ENCODE peak calls at places on chromosomes 13 and 19, in nine cellular contexts. A is NCI-H1436 treated with DMSO at 0.1 percent for 48 hours; H is stimulated activated naive B cell treated with anti-CD40 and anti-IgM and Interleukin-4, amounts not matched to agents 10 μg/mL and 1 μg/mL and 100 μg/mL, for 72 hours; B is fibroblast of the aortic adventitia; K is psoas muscle; N is naive thymus-derived CD8-positive, alpha-beta T cell; Z is activated T-cell treated with anti-CD3 and anti-CD28 coated beads, Interleukin-2, amount 50 U/mL, for 4 hours; S is stimulated activated CD4-positive, alpha-beta T cell treated with anti-CD3 and anti-CD28 coated beads, Interleukin-2, amount 100 ng/mL, for 48 hours; Y is stimulated activated effector memory CD8-positive, alpha-beta T cell treated with anti-CD3 and anti-CD28 coated beads, Interleukin-12 subunit alpha, Interleukin-12 subunit beta, amount 100 ng/mL, for 72 hours. J is an unnamed sample.

GRCh38 chr13:30148791-30149190 is 158.6 kb downstream of the KATNAL1 start:
- DNase-seq in A (no peak), H (no peak), B (no peak), K (no peak), N (no peak), Z (no peak), S (no peak), Y (no peak), J (no peak)

GRCh38 chr19:48363500-48363809 is 285 bp downstream of the TMEM143 start:
- DNase-seq in A (no peak), H (no peak), B (no peak), K (no peak), N (no peak), Z (peak), S (no peak), Y (no peak), J (no peak)

GRCh38 chr19:48568345-48568886 is 16.4 kb downstream of the SULT2B1 start:
- DNase-seq in A (no peak), H (no peak), B (peak), K (peak), N (no peak), Z (no peak), S (no peak), Y (no peak), J (peak)

GRCh38 chr13:33260168-33261098 is 25.1 kb downstream of the STARD13 start:
- DNase-seq in A (no peak), H (no peak), B (no peak), K (no peak), N (no peak), Z (no peak), S (no peak), Y (no peak), J (no peak)

GRCh38 chr19:18762125-18763023 is 28.7 kb downstream of the COMP start:
- DNase-seq in A (no peak), H (no peak), B (peak), K (peak), N (no peak), Z (no peak), S (no peak), Y (no peak), J (peak)

GRCh38 chr19:13092608-13093260 is 9.9 kb downstream of the LYL1 start:
- DNase-seq in A (no peak), H (no peak), B (no peak), K (no peak), N (no peak), Z (no peak), S (no peak), Y (no peak), J (no peak)

GRCh38 chr19:40512473-40513344 is 45.9 kb downstream of the SPTBN4 start:
- DNase-seq in A (no peak), H (no peak), B (no peak), K (no peak), N (no peak), Z (no peak), S (no peak), Y (no peak), J (no peak)

GRCh38 chr19:45773384-45773783 is 4.3 kb upstream of the SIX5 start:
- DNase-seq in A (no peak), H (no peak), B (no peak), K (no peak), N (no peak), Z (no peak), S (no peak), Y (no peak), J (no peak)

GRCh38 chr13:111449041-111449440 is 128.6 kb downstream of the TEX29 start:
- DNase-seq in A (no peak), H (no peak), B (no peak), K (no peak), N (no peak), Z (no peak), S (no peak), Y (no peak), J (no peak)

GRCh38 chr19:38505958-38506357 is 72.5 kb downstream of the RYR1 start:
- DNase-seq in A (no peak), H (no peak), B (no peak), K (no peak), N (no peak), Z (no peak), S (no peak), Y (no peak), J (no peak)

GRCh38 chr19:17214531-17215124 is 529 bp upstream of the USE1 start:
- DNase-seq in A (no peak), H (no peak), B (no peak), K (no peak), N (no peak), Z (no peak), S (no peak), Y (no peak), J (no peak)

GRCh38 chr13:53151692-53152421 is 123.2 kb downstream of the OLFM4 start:
- DNase-seq in A (peak), H (peak), B (no peak), K (no peak), N (no peak), Z (no peak), S (peak), Y (no peak), J (no peak)

GRCh38 chr19:48565090-48565489 is 13.1 kb downstream of the SULT2B1 start:
- DNase-seq in A (no peak), H (no peak), B (no peak), K (no peak), N (no peak), Z (no peak), S (no peak), Y (no peak), J (no peak)

GRCh38 chr19:1882089-1882785 is 3.1 kb downstream of the ABHD17A start:
- DNase-seq in A (no peak), H (no peak), B (no peak), K (no peak), N (peak), Z (peak), S (peak), Y (peak), J (no peak)

GRCh38 chr19:23305555-23305954 is 55.4 kb upstream of the ZNF724 start:
- DNase-seq in A (no peak), H (no peak), B (no peak), K (no peak), N (no peak), Z (no peak), S (no peak), Y (no peak), J (no peak)

GRCh38 chr13:98105929-98106336 is 37.0 kb upstream of the FARP1 start:
- DNase-seq in A (no peak), H (no peak), B (peak), K (no peak), N (no peak), Z (no peak), S (no peak), Y (no peak), J (no peak)

GRCh38 chr19:35959040-35959967 is 23.1 kb downstream of the LRFN3 start:
- DNase-seq in A (no peak), H (peak), B (no peak), K (peak), N (peak), Z (peak), S (peak), Y (peak), J (no peak)

GRCh38 chr19:33726756-33727155 is 69.9 kb upstream of the KCTD15 start:
- DNase-seq in A (no peak), H (no peak), B (no peak), K (no peak), N (no peak), Z (no peak), S (no peak), Y (no peak), J (no peak)

GRCh38 chr19:7857727-7858701 is 16.2 kb downstream of the PRR36 start:
- DNase-seq in A (peak), H (no peak), B (no peak), K (peak), N (no peak), Z (no peak), S (no peak), Y (no peak), J (no peak)

GRCh38 chr13:100465558-100465957 is 123.0 kb downstream of the GGACT start:
- DNase-seq in A (no peak), H (no peak), B (no peak), K (no peak), N (no peak), Z (no peak), S (no peak), Y (no peak), J (no peak)

GRCh38 chr19:3813473-3814392 is 27.6 kb upstream of the MATK start:
- DNase-seq in A (no peak), H (no peak), B (no peak), K (no peak), N (no peak), Z (no peak), S (no peak), Y (no peak), J (no peak)

GRCh38 chr13:82432949-82433348 is 1449.3 kb downstream of the SLITRK1 start:
- DNase-seq in A (no peak), H (no peak), B (no peak), K (no peak), N (no peak), Z (no peak), S (no peak), Y (no peak), J (no peak)

GRCh38 chr13:101649490-101650126 is 197.1 kb downstream of the ITGBL1 start:
- DNase-seq in A (no peak), H (no peak), B (peak), K (no peak), N (no peak), Z (no peak), S (no peak), Y (no peak), J (no peak)

GRCh38 chr19:16368385-16369305 is 44.0 kb downstream of the KLF2 start:
- DNase-seq in A (no peak), H (no peak), B (no peak), K (peak), N (peak), Z (peak), S (no peak), Y (no peak), J (no peak)

GRCh38 chr19:56678205-56678604 is 6.6 kb upstream of the ZNF835 start:
- DNase-seq in A (no peak), H (no peak), B (no peak), K (no peak), N (no peak), Z (no peak), S (no peak), Y (no peak), J (no peak)

GRCh38 chr13:48879854-48880253 is 95.9 kb upstream of the FNDC3A start:
- DNase-seq in A (no peak), H (no peak), B (no peak), K (no peak), N (no peak), Z (no peak), S (no peak), Y (no peak), J (no peak)

GRCh38 chr19:15300533-15301194 is 31.7 kb downstream of the BRD4 start:
- DNase-seq in A (no peak), H (no peak), B (peak), K (no peak), N (no peak), Z (no peak), S (no peak), Y (no peak), J (no peak)

GRCh38 chr19:55802281-55802680 is 29.5 kb downstream of the NLRP11 start:
- DNase-seq in A (no peak), H (no peak), B (no peak), K (no peak), N (no peak), Z (no peak), S (no peak), Y (no peak), J (no peak)

GRCh38 chr13:99267927-99268326 is 9.7 kb upstream of the GPR18 start:
- DNase-seq in A (no peak), H (no peak), B (no peak), K (no peak), N (no peak), Z (no peak), S (no peak), Y (no peak), J (no peak)

GRCh38 chr13:45602183-45602582 is 13.4 kb downstream of the ERICH6B start:
- DNase-seq in A (no peak), H (no peak), B (peak), K (no peak), N (no peak), Z (no peak), S (no peak), Y (no peak), J (no peak)

GRCh38 chr19:3140667-3141038 is 4.8 kb downstream of the GNA15 start:
- DNase-seq in A (no peak), H (peak), B (no peak), K (no peak), N (no peak), Z (no peak), S (no peak), Y (no peak), J (no peak)

GRCh38 chr13:54489359-54489758 is 1460.7 kb downstream of the OLFM4 start:
- DNase-seq in A (no peak), H (no peak), B (no peak), K (no peak), N (no peak), Z (no peak), S (no peak), Y (no peak), J (no peak)